ENCODE peak calls at places on chromosomes 7 and 10, in ten cellular contexts. F, D, M, Q, J, Y, E, I, K and P are unnamed samples.

GRCh38 chr7:17971392-17971791 is 31.1 kb upstream of the SNX13 start:
- DNase-seq in F (no peak), D (no peak), M (no peak), Q (no peak), J (no peak), Y (no peak), E (no peak), I (no peak), K (no peak), P (no peak)

GRCh38 chr7:25259487-25260243 is 31.4 kb upstream of the NPVF start:
- DNase-seq in F (peak; percentile 80), D (peak; percentile 71), M (peak; percentile 43), Q (peak; percentile 77), J (peak; percentile 22), Y (peak; percentile 51), E (peak; percentile 38), I (no peak), K (peak; percentile 74), P (no peak)

GRCh38 chr7:150994141-150994837 is 3.5 kb downstream of the NOS3 start:
- DNase-seq in F (no peak), D (no peak), M (no peak), Q (no peak), J (no peak), Y (peak; percentile 80), E (no peak), I (no peak), K (no peak), P (peak; percentile 54)

GRCh38 chr7:84073476-84073875 is 121.1 kb downstream of the SEMA3A start:
- DNase-seq in F (no peak), D (no peak), M (no peak), Q (no peak), J (no peak), Y (no peak), E (no peak), I (no peak), K (no peak), P (no peak)

GRCh38 chr7:2006921-2007381 is 225.8 kb downstream of the MAD1L1 start:
- DNase-seq in F (peak; percentile 9), D (no peak), M (no peak), Q (peak; percentile 10), J (no peak), Y (peak; percentile 11), E (no peak), I (no peak), K (no peak), P (peak; percentile 18)

GRCh38 chr10:110775022-110775379 is 96.7 kb upstream of the PDCD4 start:
- DNase-seq in F (no peak), D (no peak), M (no peak), Q (no peak), J (no peak), Y (no peak), E (peak; percentile 28), I (no peak), K (no peak), P (no peak)

GRCh38 chr7:8254667-8255066 is 7.3 kb downstream of the ICA1 start:
- DNase-seq in F (no peak), D (no peak), M (no peak), Q (no peak), J (no peak), Y (no peak), E (no peak), I (no peak), K (peak; percentile 59), P (no peak)

GRCh38 chr7:51878869-51879268 is 562.3 kb upstream of the COBL start:
- DNase-seq in F (no peak), D (no peak), M (no peak), Q (no peak), J (no peak), Y (no peak), E (no peak), I (no peak), K (no peak), P (no peak)

GRCh38 chr10:97849491-97850402 is at the start of gene GOLGA7B:
- DNase-seq in F (no peak), D (peak; percentile 36), M (no peak), Q (no peak), J (no peak), Y (peak; percentile 29), E (peak; percentile 60), I (no peak), K (peak; percentile 49), P (peak; percentile 91)

GRCh38 chr7:98107313-98107691 is 640 bp downstream of the LMTK2 start:
- DNase-seq in F (no peak), D (peak; percentile 26), M (no peak), Q (no peak), J (no peak), Y (no peak), E (no peak), I (no peak), K (peak; percentile 28), P (no peak)

GRCh38 chr10:94131885-94132284 is 138.2 kb downstream of the PLCE1 start:
- DNase-seq in F (no peak), D (no peak), M (no peak), Q (no peak), J (no peak), Y (no peak), E (no peak), I (no peak), K (no peak), P (no peak)

GRCh38 chr10:94125856-94126255 is 132.1 kb downstream of the PLCE1 start:
- DNase-seq in F (no peak), D (no peak), M (no peak), Q (no peak), J (no peak), Y (no peak), E (no peak), I (no peak), K (no peak), P (no peak)

GRCh38 chr10:94133239-94133638 is 139.5 kb downstream of the PLCE1 start:
- DNase-seq in F (no peak), D (peak; percentile 66), M (peak; percentile 92), Q (no peak), J (no peak), Y (peak; percentile 84), E (no peak), I (no peak), K (no peak), P (no peak)

DNA sequence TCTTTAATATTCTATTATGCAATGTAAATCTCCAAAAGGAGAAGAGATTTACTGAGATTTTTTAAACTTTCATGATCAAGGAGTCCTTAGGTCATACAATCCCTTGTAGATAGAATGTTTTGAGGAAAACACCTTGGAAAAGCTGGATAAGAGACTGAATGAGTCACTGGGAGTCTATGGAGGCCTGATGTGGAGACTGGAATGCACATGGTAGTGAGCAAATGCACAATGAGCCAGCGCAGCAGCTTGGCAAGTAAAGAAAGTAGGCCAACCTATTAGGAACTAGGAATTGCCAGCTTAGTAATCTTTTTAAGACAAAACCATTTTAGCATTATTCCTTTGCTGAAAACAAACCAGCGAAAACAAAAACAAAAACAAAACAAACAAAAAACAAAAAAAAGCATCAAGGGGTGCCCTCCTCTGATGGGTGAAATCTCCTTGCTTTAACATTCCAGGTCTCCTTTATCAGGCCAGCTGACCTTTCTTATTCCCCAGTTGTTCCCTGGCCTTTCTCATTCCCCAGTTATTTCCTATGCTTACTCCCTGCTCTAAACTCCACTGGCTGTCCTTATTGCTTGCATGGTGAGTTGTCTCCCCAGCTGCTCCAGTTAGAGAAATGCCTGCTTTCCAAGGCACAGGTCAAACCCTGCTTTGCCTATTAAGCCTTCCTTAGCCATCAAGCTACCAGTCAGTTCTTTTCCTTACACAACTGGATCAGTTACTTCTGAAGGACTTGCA is 135.8 kb downstream of the PLCE1 start:
- DNase-seq in F (no peak), D (peak; percentile 39), M (no peak), Q (no peak), J (no peak), Y (no peak), E (peak; percentile 33), I (no peak), K (no peak), P (no peak)
- H3K27ac ChIP-seq in F (no peak overlapping the region), D (no peak overlapping the region), M (no peak overlapping the region), Q (no peak overlapping the region), J (no peak overlapping the region), Y (no peak overlapping the region), E (peak overlapping the region; percentile 36), I (no peak overlapping the region), K (no peak overlapping the region), P (no peak overlapping the region)

DNA sequence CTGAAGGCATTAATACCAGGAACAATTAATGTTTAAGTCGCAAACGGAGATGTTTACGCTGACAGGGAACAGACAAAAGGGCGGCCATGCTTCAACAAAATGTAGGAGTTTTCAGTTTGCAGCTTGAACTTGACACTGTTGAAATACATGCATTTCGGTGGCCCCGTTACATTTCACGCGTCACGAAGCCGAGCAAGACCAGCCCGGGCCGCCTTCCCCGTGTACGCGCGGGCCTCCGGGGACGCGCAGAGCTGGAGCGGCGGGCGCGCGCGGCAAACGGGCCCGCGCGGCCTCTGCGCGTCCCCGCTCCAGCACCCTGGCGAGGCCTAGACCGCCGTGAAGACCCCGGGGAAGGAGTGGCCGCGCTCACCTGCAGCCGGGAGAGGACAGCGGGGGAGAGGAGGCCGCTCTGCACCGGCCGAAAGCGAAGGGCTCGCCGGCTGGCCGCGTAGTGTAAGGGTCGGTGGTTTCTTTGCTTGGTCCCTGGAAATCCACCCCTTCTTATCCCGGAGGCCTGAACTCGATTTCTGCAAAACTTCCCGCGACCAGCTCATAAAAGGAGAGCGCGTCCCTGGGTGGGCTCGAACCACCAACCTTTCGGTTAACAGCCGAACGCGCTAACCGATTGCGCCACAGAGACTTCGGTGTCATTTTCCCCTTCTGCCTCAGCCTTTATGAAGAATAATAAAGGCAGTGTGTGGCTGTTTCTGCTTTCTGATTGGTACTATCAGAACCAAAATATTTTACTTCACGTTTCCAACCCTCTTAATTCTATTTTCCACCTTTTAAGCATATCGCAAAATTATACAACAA is 11.3 kb upstream of the EBLN1 start:
- DNase-seq in F (peak; percentile 90), D (peak; percentile 82), M (peak; percentile 86), Q (peak; percentile 92), J (peak; percentile 85), Y (peak; percentile 88), E (peak; percentile 81), I (peak; percentile 97), K (peak; percentile 82), P (peak; percentile 86)
- TF ChIP-seq POLR2A in F (peak; percentile 51), D (peak; percentile 14), M (no peak), Q (no peak), J (no peak), Y (peak; percentile 56), E (peak; percentile 29), I (no peak), K (no peak), P (no peak)

GRCh38 chr7:67673861-67674260 is 677.2 kb downstream of the TYW1 start:
- DNase-seq in F (no peak), D (no peak), M (no peak), Q (no peak), J (no peak), Y (no peak), E (no peak), I (no peak), K (no peak), P (no peak)
- H3K27ac ChIP-seq in F (no peak overlapping the region), D (no peak overlapping the region), M (no peak overlapping the region), Q (no peak overlapping the region), J (no peak overlapping the region), Y (no peak overlapping the region), E (no peak overlapping the region), I (no peak overlapping the region), K (no peak overlapping the region), P (no peak overlapping the region)

GRCh38 chr7:155300641-155301452 is 3.2 kb downstream of the INSIG1 start:
- DNase-seq in F (no peak), D (no peak), M (no peak), Q (no peak), J (no peak), Y (no peak), E (no peak), I (no peak), K (no peak), P (no peak)
- TF ChIP-seq POLR2A in F (no peak), D (no peak), M (no peak), Q (no peak), J (no peak), Y (no peak), E (no peak), I (no peak), K (no peak), P (no peak)